ENCODE peak calls at places on chromosomes 3 and 15, in eight cellular contexts. P is fibroblast of mammary gland; V is naive thymus-derived CD4-positive, alpha-beta T cell; M is transverse colon; C is brain microvascular endothelial cell; R is fibroblast of pulmonary artery; E is psoas muscle; T is PC-3. K is an unnamed sample.

GRCh38 chr15:75153084-75153483 is 48.6 kb upstream of the C15orf39 start:
- DNase-seq in P (peak; percentile 76), V (no peak), M (no peak), C (peak; percentile 28), R (peak; percentile 62), E (no peak), T (peak; percentile 55), K (no peak)

GRCh38 chr15:29018983-29019875 is 133.5 kb downstream of the APBA2 start:
- DNase-seq in P (no peak), V (no peak), M (no peak), C (no peak), R (peak; percentile 54), E (no peak), T (no peak), K (no peak)

GRCh38 chr15:74872702-74873035 is 496 bp downstream of the SCAMP2 start:
- DNase-seq in P (no peak), V (no peak), M (no peak), C (no peak), R (no peak), E (no peak), T (no peak), K (no peak)

GRCh38 chr3:111734652-111735051 is 124.4 kb upstream of the PHLDB2 start:
- DNase-seq in P (no peak), V (no peak), M (no peak), C (no peak), R (no peak), E (no peak), T (no peak), K (no peak)

GRCh38 chr15:61382927-61383326 is 153.8 kb upstream of the RORA start:
- DNase-seq in P (peak; percentile 80), V (no peak), M (no peak), C (no peak), R (no peak), E (no peak), T (no peak), K (no peak)

GRCh38 chr3:33256249-33256648 is 21.0 kb upstream of the FBXL2 start:
- DNase-seq in P (no peak), V (no peak), M (no peak), C (no peak), R (no peak), E (no peak), T (no peak), K (no peak)

GRCh38 chr3:58657571-58658141 is 8.9 kb downstream of the FAM3D start:
- DNase-seq in P (no peak), V (no peak), M (peak; percentile 71), C (no peak), R (no peak), E (no peak), T (peak; percentile 31), K (no peak)

GRCh38 chr3:126389112-126389791 is 5.5 kb upstream of the CFAP100 start:
- DNase-seq in P (peak; percentile 88), V (peak; percentile 11), M (peak; percentile 92), C (peak; percentile 60), R (peak; percentile 88), E (peak; percentile 91), T (peak; percentile 85), K (no peak)

GRCh38 chr3:31624054-31624709 is 91.5 kb downstream of the STT3B start:
- DNase-seq in P (no peak), V (no peak), M (no peak), C (no peak), R (no peak), E (no peak), T (no peak), K (no peak)

GRCh38 chr15:78347586-78348543 is 7.7 kb downstream of the CRABP1 start:
- DNase-seq in P (no peak), V (no peak), M (no peak), C (no peak), R (no peak), E (no peak), T (peak; percentile 56), K (no peak)

GRCh38 chr3:2838533-2839157 is 271.5 kb downstream of the IL5RA start:
- DNase-seq in P (no peak), V (no peak), M (no peak), C (no peak), R (no peak), E (no peak), T (no peak), K (no peak)

GRCh38 chr3:36933540-36934296 is 11.1 kb downstream of the TRANK1 start:
- DNase-seq in P (no peak), V (no peak), M (no peak), C (no peak), R (no peak), E (no peak), T (no peak), K (no peak)

GRCh38 chr3:160540546-160540945 is 24.8 kb downstream of the KPNA4 start:
- DNase-seq in P (peak; percentile 30), V (no peak), M (no peak), C (peak; percentile 22), R (no peak), E (no peak), T (no peak), K (no peak)

GRCh38 chr15:99306694-99307338 is 55.5 kb downstream of the LRRC28 start:
- DNase-seq in P (no peak), V (no peak), M (no peak), C (no peak), R (no peak), E (no peak), T (no peak), K (no peak)

GRCh38 chr3:44240061-44240460 is 1.6 kb upstream of the TOPAZ1 start:
- DNase-seq in P (no peak), V (no peak), M (no peak), C (no peak), R (no peak), E (no peak), T (peak; percentile 36), K (no peak)

GRCh38 chr3:114558271-114558670 is 264.4 kb downstream of the TIGIT start:
- DNase-seq in P (peak; percentile 69), V (no peak), M (no peak), C (no peak), R (peak; percentile 26), E (no peak), T (no peak), K (no peak)

DNA sequence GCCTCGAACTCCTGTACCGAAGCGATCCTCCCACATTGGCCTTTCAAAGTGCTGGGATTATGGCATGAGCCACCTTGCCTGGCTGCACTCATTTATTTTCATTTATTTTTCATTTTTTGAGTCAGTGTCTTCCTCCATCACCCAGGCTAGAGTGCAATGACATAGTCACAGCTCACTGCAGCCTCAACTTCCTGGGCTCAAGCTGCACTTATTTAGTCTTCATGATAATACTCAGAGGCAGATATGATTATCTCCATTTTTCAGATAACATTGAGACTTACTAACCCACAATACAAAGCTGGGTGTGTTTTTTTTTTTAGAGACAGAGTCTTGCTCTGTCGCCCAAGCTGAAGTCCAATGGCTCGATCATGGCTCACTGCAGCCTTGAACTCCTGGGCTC is 10.0 kb downstream of the PRKCI start:
- DNase-seq in P (no peak), V (no peak), M (no peak), C (peak; percentile 44), R (peak; percentile 19), E (no peak), T (no peak), K (no peak)
- H3K4me3 ChIP-seq in P (no peak overlapping the region), V (no peak overlapping the region), M (no peak overlapping the region), C (no peak overlapping the region), R (no peak overlapping the region), E (no peak overlapping the region), T (no peak overlapping the region), K (no peak overlapping the region)

DNA sequence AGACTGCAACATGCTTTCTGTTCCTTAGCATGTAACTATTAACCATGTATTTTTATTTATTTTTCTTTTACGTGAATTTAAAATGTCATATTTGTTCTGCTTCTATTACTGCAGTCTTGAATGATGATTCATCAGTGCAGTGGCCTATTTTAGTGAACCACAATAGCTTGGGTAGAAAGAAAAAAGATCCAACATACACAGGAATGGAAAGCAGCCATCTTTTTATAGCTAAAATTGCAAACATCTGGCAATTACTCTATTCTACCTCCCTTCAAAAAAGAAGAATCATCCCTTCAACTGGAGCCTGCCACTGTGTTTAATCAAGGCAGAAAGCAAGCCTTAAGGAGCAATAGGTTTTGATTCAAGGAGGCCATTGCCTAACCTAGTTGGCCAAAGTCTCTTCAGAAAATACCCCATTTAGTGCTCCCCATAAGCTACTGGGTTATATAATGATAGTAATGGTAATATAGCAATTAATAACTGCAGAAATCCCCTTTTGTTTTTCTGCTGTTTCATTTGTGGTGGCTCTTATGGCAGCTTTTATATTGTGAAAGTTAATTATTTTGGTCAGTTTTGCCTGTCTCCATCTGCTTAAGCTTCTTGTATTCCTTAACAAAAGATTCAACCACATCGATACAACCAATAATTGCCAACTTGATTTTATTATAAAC is 267.3 kb downstream of the LPP start:
- DNase-seq in P (peak; percentile 92), V (no peak), M (no peak), C (peak; percentile 68), R (peak; percentile 80), E (no peak), T (peak; percentile 78), K (no peak)
- H3K4me3 ChIP-seq in P (no peak overlapping the region), V (no peak overlapping the region), M (no peak overlapping the region), C (no peak overlapping the region), R (no peak overlapping the region), E (no peak overlapping the region), T (peak overlapping the region; percentile 13), K (no peak overlapping the region)

DNA sequence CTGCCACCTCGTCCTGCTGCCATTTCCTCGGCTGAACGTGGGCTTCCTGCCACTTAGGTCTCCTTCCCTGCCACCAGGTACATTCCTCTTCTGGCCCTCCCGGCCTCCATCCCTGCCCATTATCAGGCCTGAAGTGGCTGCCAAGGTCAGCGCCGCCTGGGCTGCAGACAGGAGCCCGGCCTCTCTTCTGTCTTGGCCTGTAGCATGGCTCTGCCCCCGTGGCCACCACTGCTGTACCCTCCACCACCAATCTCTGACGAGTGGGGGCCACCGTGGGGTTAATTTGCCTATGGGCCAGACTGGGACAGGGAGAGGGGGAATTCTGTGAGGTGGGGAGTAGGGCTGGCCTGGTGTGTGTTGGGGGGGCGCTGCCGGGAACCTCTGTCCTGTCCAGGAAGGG is 2.0 kb upstream of the BAHD1 start:
- DNase-seq in P (no peak), V (no peak), M (no peak), C (no peak), R (no peak), E (no peak), T (no peak), K (no peak)
- H3K4me3 ChIP-seq in P (no peak overlapping the region), V (no peak overlapping the region), M (no peak overlapping the region), C (no peak overlapping the region), R (no peak overlapping the region), E (no peak overlapping the region), T (no peak overlapping the region), K (no peak overlapping the region)

GRCh38 chr3:170962426-170962825 is 54.0 kb upstream of the EIF5A2 start:
- DNase-seq in P (no peak), V (no peak), M (no peak), C (no peak), R (no peak), E (no peak), T (no peak), K (no peak)

GRCh38 chr3:170953229-170953628 is 44.8 kb upstream of the EIF5A2 start:
- DNase-seq in P (no peak), V (no peak), M (no peak), C (no peak), R (no peak), E (no peak), T (no peak), K (no peak)

GRCh38 chr3:170961616-170962400 is 53.4 kb upstream of the EIF5A2 start:
- DNase-seq in P (peak; percentile 64), V (peak; percentile 20), M (no peak), C (peak; percentile 16), R (peak; percentile 73), E (no peak), T (peak; percentile 74), K (no peak)

GRCh38 chr3:170953736-170954135 is 45.3 kb upstream of the EIF5A2 start:
- DNase-seq in P (no peak), V (no peak), M (no peak), C (no peak), R (no peak), E (no peak), T (no peak), K (no peak)

GRCh38 chr3:170956647-170957046 is 48.2 kb upstream of the EIF5A2 start:
- DNase-seq in P (no peak), V (no peak), M (no peak), C (no peak), R (no peak), E (no peak), T (no peak), K (no peak)
- H3K4me3 ChIP-seq in P (no peak overlapping the region), V (no peak overlapping the region), M (no peak overlapping the region), C (no peak overlapping the region), R (no peak overlapping the region), E (no peak overlapping the region), T (no peak overlapping the region), K (no peak overlapping the region)